ENCODE peak calls at places on chromosomes 4 and X, in seven cellular contexts. One of them, this sample, is unnamed.

GRCh38 chrX:110914281-110914680 is 118.7 kb upstream of the CHRDL1 start:
- DNase-seq in GM12891: no peak
- DNase-seq in HepG2: no peak
- DNase-seq in H1: no peak
- DNase-seq in GM12892: no peak
- DNase-seq in SK-N-SH: no peak
- DNase-seq in K562: no peak
- DNase-seq in this sample: no peak

GRCh38 chr4:147863111-147863747 is 131.3 kb downstream of the ARHGAP10 start:
- DNase-seq in K562: no peak
- DNase-seq in GM12892: no peak
- DNase-seq in SK-N-SH: peak
- DNase-seq in HepG2: no peak
- DNase-seq in GM12891: no peak
- DNase-seq in H1: no peak
- DNase-seq in this sample: no peak

GRCh38 chrX:40154853-40155616 is 57.3 kb upstream of the BCOR start:
- DNase-seq in GM12892: no peak
- DNase-seq in H1: peak
- DNase-seq in GM12891: no peak
- DNase-seq in SK-N-SH: peak
- DNase-seq in HepG2: peak
- DNase-seq in K562: peak
- DNase-seq in this sample: no peak

GRCh38 chr4:932713-933070 is 432 bp downstream of the TMEM175 start:
- DNase-seq in K562: no peak
- DNase-seq in SK-N-SH: peak
- DNase-seq in HepG2: peak
- DNase-seq in GM12892: no peak
- DNase-seq in GM12891: no peak
- DNase-seq in H1: no peak
- DNase-seq in this sample: no peak

GRCh38 chrX:49210406-49210805 is 10.4 kb upstream of the SYP start:
- DNase-seq in HepG2: no peak
- DNase-seq in H1: no peak
- DNase-seq in SK-N-SH: no peak
- DNase-seq in K562: no peak
- DNase-seq in GM12891: no peak
- DNase-seq in GM12892: no peak
- DNase-seq in this sample: no peak

GRCh38 chrX:25180242-25180641 is 164.5 kb upstream of the ARX start:
- DNase-seq in GM12891: no peak
- DNase-seq in HepG2: no peak
- DNase-seq in GM12892: no peak
- DNase-seq in SK-N-SH: no peak
- DNase-seq in K562: no peak
- DNase-seq in H1: no peak
- DNase-seq in this sample: no peak

GRCh38 chr4:69473699-69474098 is 22.0 kb downstream of the UGT2B4 start:
- DNase-seq in K562: no peak
- DNase-seq in SK-N-SH: no peak
- DNase-seq in GM12892: no peak
- DNase-seq in HepG2: no peak
- DNase-seq in GM12891: no peak
- DNase-seq in H1: no peak
- DNase-seq in this sample: no peak

GRCh38 chrX:70454441-70455365 is 10.1 kb downstream of the DLG3 start:
- DNase-seq in K562: peak
- DNase-seq in GM12891: no peak
- DNase-seq in SK-N-SH: peak
- DNase-seq in HepG2: peak
- DNase-seq in H1: peak
- DNase-seq in GM12892: peak
- DNase-seq in this sample: no peak

GRCh38 chrX:11784543-11784942 is 26.5 kb downstream of the MSL3 start:
- DNase-seq in HepG2: no peak
- DNase-seq in K562: no peak
- DNase-seq in SK-N-SH: no peak
- DNase-seq in H1: no peak
- DNase-seq in GM12891: no peak
- DNase-seq in GM12892: no peak
- DNase-seq in this sample: no peak

GRCh38 chr4:147725673-147726072 is 6.2 kb upstream of the ARHGAP10 start:
- DNase-seq in SK-N-SH: no peak
- DNase-seq in GM12892: no peak
- DNase-seq in HepG2: no peak
- DNase-seq in GM12891: no peak
- DNase-seq in K562: no peak
- DNase-seq in H1: peak
- DNase-seq in this sample: no peak

GRCh38 chrX:28099166-28099565 is 117.9 kb upstream of the DCAF8L1 start:
- DNase-seq in HepG2: no peak
- DNase-seq in SK-N-SH: no peak
- DNase-seq in K562: no peak
- DNase-seq in GM12891: no peak
- DNase-seq in GM12892: no peak
- DNase-seq in H1: no peak
- DNase-seq in this sample: no peak

GRCh38 chr4:187993827-187994226 is 1.7 kb upstream of the ZFP42 start:
- DNase-seq in H1: peak
- DNase-seq in GM12892: no peak
- DNase-seq in GM12891: no peak
- DNase-seq in K562: no peak
- DNase-seq in SK-N-SH: no peak
- DNase-seq in HepG2: no peak
- DNase-seq in this sample: no peak

GRCh38 chrX:132740316-132741123 is 217.9 kb downstream of the HS6ST2 start:
- DNase-seq in SK-N-SH: peak
- DNase-seq in GM12892: no peak
- DNase-seq in HepG2: no peak
- DNase-seq in H1: no peak
- DNase-seq in GM12891: no peak
- DNase-seq in K562: peak
- DNase-seq in this sample: no peak

GRCh38 chr4:38785041-38785790 is 2.4 kb upstream of the TLR10 start:
- DNase-seq in H1: no peak
- DNase-seq in HepG2: no peak
- DNase-seq in GM12891: no peak
- DNase-seq in K562: no peak
- DNase-seq in GM12892: no peak
- DNase-seq in SK-N-SH: no peak
- DNase-seq in this sample: no peak

DNA sequence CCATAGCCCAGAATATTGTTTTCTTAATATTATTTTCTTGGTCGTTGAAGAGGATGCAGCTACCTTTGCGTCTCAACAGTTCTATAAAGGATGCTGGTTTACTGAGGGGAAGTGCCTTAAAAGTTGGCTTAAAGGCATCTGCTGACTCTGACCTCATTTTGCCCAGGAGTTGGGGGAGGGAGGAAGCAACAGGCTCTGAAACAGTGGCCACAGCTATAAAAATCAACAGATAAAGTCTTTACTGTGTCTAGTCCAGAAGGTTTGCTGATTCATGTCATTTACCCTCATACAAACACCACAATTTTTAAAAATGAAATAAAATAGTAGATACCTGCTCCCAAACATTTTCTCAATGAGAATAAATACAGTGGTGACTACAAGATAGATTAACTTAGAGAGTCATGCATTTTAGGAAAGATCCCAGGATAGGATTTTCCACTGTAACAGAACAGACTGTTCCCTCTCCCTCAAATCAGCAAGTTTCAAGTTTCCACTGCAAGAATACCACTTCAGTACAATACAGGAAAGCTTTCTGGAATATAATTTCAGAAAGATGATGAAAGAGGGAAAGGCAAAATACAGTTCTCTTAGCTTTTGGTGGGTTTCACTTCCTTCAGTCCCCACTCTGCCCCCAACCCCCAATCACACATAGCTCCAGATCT is 1.9 kb downstream of the PHKA1 start:
- DNase-seq in K562: no peak
- DNase-seq in GM12892: no peak
- DNase-seq in HepG2: no peak
- DNase-seq in GM12891: no peak
- DNase-seq in SK-N-SH: peak
- DNase-seq in H1: no peak
- DNase-seq in this sample: no peak
- TF ChIP-seq TAF1 in K562: no peak
- TF ChIP-seq TAF1 in GM12892: no peak
- TF ChIP-seq TAF1 in HepG2: no peak
- TF ChIP-seq TAF1 in GM12891: no peak
- TF ChIP-seq TAF1 in SK-N-SH: no peak
- TF ChIP-seq TAF1 in H1: no peak
- TF ChIP-seq TAF1 in this sample: no peak

DNA sequence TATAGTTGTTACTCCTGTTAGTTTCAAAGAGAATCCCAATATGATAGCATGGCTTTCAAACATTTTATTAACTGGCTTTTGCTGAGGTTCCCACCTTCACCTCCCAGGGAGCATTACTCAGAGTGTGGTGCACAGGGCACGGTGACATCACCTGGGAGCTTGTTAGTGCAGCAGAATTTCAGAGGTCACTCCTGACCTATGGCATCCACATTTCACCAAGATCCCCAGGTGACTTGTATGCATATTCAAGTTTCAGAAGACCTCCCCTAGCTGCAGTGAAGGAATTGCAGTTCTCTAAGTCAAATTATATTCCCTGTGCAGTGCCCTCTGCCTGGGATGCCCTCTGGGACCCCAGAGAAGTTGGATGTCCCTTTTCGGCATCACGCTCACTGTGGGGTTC is 29.7 kb upstream of the LNX1 start:
- DNase-seq in GM12892: no peak
- DNase-seq in SK-N-SH: no peak
- DNase-seq in GM12891: no peak
- DNase-seq in HepG2: no peak
- DNase-seq in K562: no peak
- DNase-seq in H1: no peak
- DNase-seq in this sample: no peak
- TF ChIP-seq TAF1 in GM12892: no peak
- TF ChIP-seq TAF1 in SK-N-SH: no peak
- TF ChIP-seq TAF1 in GM12891: no peak
- TF ChIP-seq TAF1 in HepG2: no peak
- TF ChIP-seq TAF1 in K562: no peak
- TF ChIP-seq TAF1 in H1: no peak
- TF ChIP-seq TAF1 in this sample: no peak

GRCh38 chr4:15986900-15987299 is 23.9 kb upstream of the FGFBP2 start:
- DNase-seq in HepG2: no peak
- DNase-seq in GM12891: no peak
- DNase-seq in H1: no peak
- DNase-seq in SK-N-SH: no peak
- DNase-seq in GM12892: no peak
- DNase-seq in K562: no peak
- DNase-seq in this sample: no peak

GRCh38 chr4:15988222-15988621 is 25.2 kb upstream of the FGFBP2 start:
- DNase-seq in H1: no peak
- DNase-seq in SK-N-SH: no peak
- DNase-seq in GM12891: no peak
- DNase-seq in K562: no peak
- DNase-seq in HepG2: no peak
- DNase-seq in GM12892: no peak
- DNase-seq in this sample: no peak

GRCh38 chr4:15982833-15983528 is 20.0 kb upstream of the FGFBP2 start:
- DNase-seq in K562: no peak
- DNase-seq in GM12892: no peak
- DNase-seq in GM12891: no peak
- DNase-seq in HepG2: no peak
- DNase-seq in H1: no peak
- DNase-seq in SK-N-SH: no peak
- DNase-seq in this sample: no peak
- TF ChIP-seq TAF1 in K562: no peak
- TF ChIP-seq TAF1 in GM12892: no peak
- TF ChIP-seq TAF1 in GM12891: no peak
- TF ChIP-seq TAF1 in HepG2: no peak
- TF ChIP-seq TAF1 in H1: no peak
- TF ChIP-seq TAF1 in SK-N-SH: no peak
- TF ChIP-seq TAF1 in this sample: no peak

GRCh38 chrX:126557151-126557550 is 4.5 kb upstream of the DCAF12L1 start:
- DNase-seq in SK-N-SH: no peak
- DNase-seq in GM12892: no peak
- DNase-seq in K562: no peak
- DNase-seq in HepG2: no peak
- DNase-seq in H1: no peak
- DNase-seq in GM12891: no peak
- DNase-seq in this sample: no peak
- TF ChIP-seq TAF1 in SK-N-SH: no peak
- TF ChIP-seq TAF1 in GM12892: no peak
- TF ChIP-seq TAF1 in K562: no peak
- TF ChIP-seq TAF1 in HepG2: no peak
- TF ChIP-seq TAF1 in H1: no peak
- TF ChIP-seq TAF1 in GM12891: no peak
- TF ChIP-seq TAF1 in this sample: no peak

GRCh38 chrX:97504435-97504834 is 620.7 kb downstream of the RPA4 start:
- DNase-seq in HepG2: no peak
- DNase-seq in SK-N-SH: no peak
- DNase-seq in GM12891: no peak
- DNase-seq in H1: no peak
- DNase-seq in K562: no peak
- DNase-seq in GM12892: no peak
- DNase-seq in this sample: no peak
- TF ChIP-seq TAF1 in HepG2: no peak
- TF ChIP-seq TAF1 in SK-N-SH: no peak
- TF ChIP-seq TAF1 in GM12891: no peak
- TF ChIP-seq TAF1 in H1: no peak
- TF ChIP-seq TAF1 in K562: no peak
- TF ChIP-seq TAF1 in GM12892: no peak
- TF ChIP-seq TAF1 in this sample: no peak